ENCODE peak calls at places on chromosomes 16 and 17, in eight cellular contexts. One of them, this sample, is unnamed. For H3K4me1, the result is how much of the 10 kb centered on the place peaks cover.

GRCh38 chr17:41061969-41062368 is 2.1 kb upstream of the KRTAP2-3 start:
- DNase-seq in esophagus squamous epithelium: no peak
- DNase-seq in ovary: no peak
- DNase-seq in tibial nerve: no peak
- DNase-seq in heart left ventricle: no peak
- DNase-seq in A549: peak
- DNase-seq in breast epithelium: no peak
- DNase-seq in IMR-90: peak
- DNase-seq in this sample: no peak

GRCh38 chr16:57329718-57330327 is 28.8 kb upstream of the CCL22 start:
- DNase-seq in esophagus squamous epithelium: no peak
- DNase-seq in ovary: no peak
- DNase-seq in tibial nerve: no peak
- DNase-seq in heart left ventricle: no peak
- DNase-seq in A549: no peak
- DNase-seq in breast epithelium: no peak
- DNase-seq in IMR-90: no peak
- DNase-seq in this sample: no peak

GRCh38 chr17:11330871-11331270 is 89.9 kb downstream of the SHISA6 start:
- DNase-seq in esophagus squamous epithelium: no peak
- DNase-seq in ovary: peak
- DNase-seq in tibial nerve: no peak
- DNase-seq in heart left ventricle: no peak
- DNase-seq in A549: no peak
- DNase-seq in breast epithelium: no peak
- DNase-seq in IMR-90: peak
- DNase-seq in this sample: no peak

GRCh38 chr17:49898547-49899490 is 51.0 kb upstream of the TAC4 start:
- DNase-seq in esophagus squamous epithelium: no peak
- DNase-seq in ovary: no peak
- DNase-seq in tibial nerve: no peak
- DNase-seq in heart left ventricle: no peak
- DNase-seq in A549: peak
- DNase-seq in breast epithelium: no peak
- DNase-seq in IMR-90: no peak
- DNase-seq in this sample: no peak

GRCh38 chr17:75352079-75352569 is 53.4 kb downstream of the GRB2 start:
- DNase-seq in esophagus squamous epithelium: no peak
- DNase-seq in ovary: no peak
- DNase-seq in tibial nerve: no peak
- DNase-seq in heart left ventricle: no peak
- DNase-seq in A549: peak
- DNase-seq in breast epithelium: no peak
- DNase-seq in IMR-90: no peak
- DNase-seq in this sample: no peak

GRCh38 chr17:46995841-46996571 is 17.0 kb upstream of the RPRML start:
- DNase-seq in esophagus squamous epithelium: no peak
- DNase-seq in ovary: no peak
- DNase-seq in tibial nerve: no peak
- DNase-seq in heart left ventricle: no peak
- DNase-seq in A549: no peak
- DNase-seq in breast epithelium: no peak
- DNase-seq in IMR-90: peak
- DNase-seq in this sample: no peak

GRCh38 chr16:31093132-31093703 is 1.4 kb downstream of the VKORC1 start:
- DNase-seq in esophagus squamous epithelium: no peak
- DNase-seq in ovary: no peak
- DNase-seq in tibial nerve: no peak
- DNase-seq in heart left ventricle: no peak
- DNase-seq in A549: peak
- DNase-seq in breast epithelium: no peak
- DNase-seq in IMR-90: peak
- DNase-seq in this sample: peak

GRCh38 chr16:51500306-51500705 is 349.2 kb upstream of the SALL1 start:
- DNase-seq in esophagus squamous epithelium: no peak
- DNase-seq in ovary: no peak
- DNase-seq in tibial nerve: no peak
- DNase-seq in heart left ventricle: no peak
- DNase-seq in A549: peak
- DNase-seq in breast epithelium: no peak
- DNase-seq in IMR-90: peak
- DNase-seq in this sample: no peak

GRCh38 chr16:56354746-56355145 is 70.6 kb downstream of the AMFR start:
- DNase-seq in esophagus squamous epithelium: no peak
- DNase-seq in ovary: peak
- DNase-seq in tibial nerve: peak
- DNase-seq in heart left ventricle: peak
- DNase-seq in A549: no peak
- DNase-seq in breast epithelium: peak
- DNase-seq in IMR-90: no peak
- DNase-seq in this sample: peak

GRCh38 chr17:81550830-81551457 is 1.2 kb downstream of the FAAP100 start:
- DNase-seq in esophagus squamous epithelium: no peak
- DNase-seq in ovary: no peak
- DNase-seq in tibial nerve: no peak
- DNase-seq in heart left ventricle: peak
- DNase-seq in A549: no peak
- DNase-seq in breast epithelium: no peak
- DNase-seq in IMR-90: no peak
- DNase-seq in this sample: no peak
- H3K4me1 ChIP-seq in esophagus squamous epithelium: under half
- H3K4me1 ChIP-seq in ovary: under half
- H3K4me1 ChIP-seq in tibial nerve: under half
- H3K4me1 ChIP-seq in heart left ventricle: under half
- H3K4me1 ChIP-seq in A549: under half
- H3K4me1 ChIP-seq in breast epithelium: under half
- H3K4me1 ChIP-seq in IMR-90: under half
- H3K4me1 ChIP-seq in this sample: under half

GRCh38 chr16:4870138-4870671 is 22.9 kb downstream of the UBN1 start:
- DNase-seq in esophagus squamous epithelium: no peak
- DNase-seq in ovary: no peak
- DNase-seq in tibial nerve: no peak
- DNase-seq in heart left ventricle: no peak
- DNase-seq in A549: no peak
- DNase-seq in breast epithelium: no peak
- DNase-seq in IMR-90: no peak
- DNase-seq in this sample: no peak

GRCh38 chr16:4874686-4875085 is 27.4 kb downstream of the UBN1 start:
- DNase-seq in esophagus squamous epithelium: no peak
- DNase-seq in ovary: peak
- DNase-seq in tibial nerve: no peak
- DNase-seq in heart left ventricle: no peak
- DNase-seq in A549: no peak
- DNase-seq in breast epithelium: no peak
- DNase-seq in IMR-90: no peak
- DNase-seq in this sample: no peak

GRCh38 chr16:4876646-4877297 is 29.5 kb downstream of the UBN1 start:
- DNase-seq in esophagus squamous epithelium: no peak
- DNase-seq in ovary: peak
- DNase-seq in tibial nerve: no peak
- DNase-seq in heart left ventricle: no peak
- DNase-seq in A549: no peak
- DNase-seq in breast epithelium: no peak
- DNase-seq in IMR-90: no peak
- DNase-seq in this sample: peak

GRCh38 chr16:4869147-4869790 is 22.0 kb downstream of the UBN1 start:
- DNase-seq in esophagus squamous epithelium: no peak
- DNase-seq in ovary: no peak
- DNase-seq in tibial nerve: no peak
- DNase-seq in heart left ventricle: no peak
- DNase-seq in A549: no peak
- DNase-seq in breast epithelium: no peak
- DNase-seq in IMR-90: no peak
- DNase-seq in this sample: no peak

GRCh38 chr16:4873091-4873490 is 25.8 kb downstream of the UBN1 start:
- DNase-seq in esophagus squamous epithelium: no peak
- DNase-seq in ovary: no peak
- DNase-seq in tibial nerve: no peak
- DNase-seq in heart left ventricle: no peak
- DNase-seq in A549: no peak
- DNase-seq in breast epithelium: no peak
- DNase-seq in IMR-90: no peak
- DNase-seq in this sample: no peak
- H3K4me3 ChIP-seq in esophagus squamous epithelium: no peak
- H3K4me3 ChIP-seq in ovary: no peak
- H3K4me3 ChIP-seq in tibial nerve: no peak
- H3K4me3 ChIP-seq in heart left ventricle: no peak
- H3K4me3 ChIP-seq in A549: no peak
- H3K4me3 ChIP-seq in breast epithelium: no peak
- H3K4me3 ChIP-seq in IMR-90: no peak
- H3K4me3 ChIP-seq in this sample: no peak

GRCh38 chr17:7479389-7480192 is at the start of gene ZBTB4:
- DNase-seq in esophagus squamous epithelium: no peak
- DNase-seq in ovary: peak
- DNase-seq in tibial nerve: no peak
- DNase-seq in heart left ventricle: peak
- DNase-seq in A549: peak
- DNase-seq in breast epithelium: no peak
- DNase-seq in IMR-90: peak
- DNase-seq in this sample: peak
- TF ChIP-seq POLR2A in esophagus squamous epithelium: no peak
- TF ChIP-seq POLR2A in ovary: peak
- TF ChIP-seq POLR2A in tibial nerve: peak
- TF ChIP-seq POLR2A in heart left ventricle: peak
- TF ChIP-seq POLR2A in A549: peak
- TF ChIP-seq POLR2A in breast epithelium: peak
- TF ChIP-seq POLR2A in IMR-90: peak
- TF ChIP-seq POLR2A in this sample: peak

GRCh38 chr17:57603541-57603940 is 141.6 kb downstream of the CCDC182 start:
- DNase-seq in esophagus squamous epithelium: no peak
- DNase-seq in ovary: no peak
- DNase-seq in tibial nerve: no peak
- DNase-seq in heart left ventricle: no peak
- DNase-seq in A549: no peak
- DNase-seq in breast epithelium: peak
- DNase-seq in IMR-90: no peak
- DNase-seq in this sample: no peak
- H3K4me1 ChIP-seq in esophagus squamous epithelium: half or more
- H3K4me1 ChIP-seq in ovary: under half
- H3K4me1 ChIP-seq in tibial nerve: under half
- H3K4me1 ChIP-seq in heart left ventricle: half or more
- H3K4me1 ChIP-seq in A549: under half
- H3K4me1 ChIP-seq in breast epithelium: under half
- H3K4me1 ChIP-seq in IMR-90: under half
- H3K4me1 ChIP-seq in this sample: under half

This sample was measured in right lobe of liver.